ENCODE peak calls at places on chromosomes 12 and 14, in six cellular contexts. U is esophagus muscularis mucosa, D is Caco-2, H is H7, M is astrocyte of the spinal cord, A is neuronal stem cell. K is an unnamed sample.

GRCh38 chr12:83823386-83824045 is 1089.1 kb downstream of the SLC6A15 start:
- DNase-seq in D (peak), M (peak), A (peak), U (no peak), H (peak), K (peak)

GRCh38 chr12:70576341-70577282 is 60.6 kb downstream of the PTPRB start:
- DNase-seq in D (no peak), H (peak), M (peak), U (no peak), A (peak), K (peak)

GRCh38 chr14:88025350-88025749 is 20.4 kb downstream of the GPR65 start:
- DNase-seq in A (no peak), U (no peak), D (no peak), H (no peak), M (no peak), K (no peak)

GRCh38 chr12:64566122-64566521 is 44.2 kb upstream of the RASSF3 start:
- DNase-seq in A (no peak), H (no peak), U (no peak), M (no peak), D (no peak), K (no peak)

GRCh38 chr14:55416866-55417265 is 5.2 kb upstream of the ATG14 start:
- DNase-seq in A (peak), U (no peak), D (no peak), M (no peak), H (peak), K (peak)

GRCh38 chr12:117388865-117389508 is 27.6 kb upstream of the NOS1 start:
- DNase-seq in D (no peak), U (no peak), A (no peak), M (no peak), H (no peak), K (no peak)

GRCh38 chr12:65171073-65171472 is 1.7 kb downstream of the LEMD3 start:
- DNase-seq in M (no peak), U (no peak), H (no peak), D (no peak), A (no peak), K (no peak)

GRCh38 chr12:44972746-44973421 is 78.0 kb downstream of the DBX2 start:
- DNase-seq in U (no peak), H (peak), A (peak), D (peak), M (no peak), K (peak)

GRCh38 chr12:12441891-12442461 is 85.1 kb downstream of the BORCS5 start:
- DNase-seq in U (no peak), M (peak), H (no peak), A (no peak), D (no peak), K (no peak)

GRCh38 chr12:7017870-7018349 is 366 bp downstream of the LPCAT3 start:
- DNase-seq in D (no peak), A (no peak), H (no peak), M (no peak), U (no peak), K (no peak)

GRCh38 chr12:14810953-14811483 is 3.0 kb downstream of the SMCO3 start:
- DNase-seq in A (no peak), D (peak), H (peak), U (no peak), M (peak), K (peak)

GRCh38 chr12:89706551-89707348 is 1.9 kb downstream of the ATP2B1 start:
- DNase-seq in H (peak), U (no peak), D (no peak), A (peak), M (peak), K (peak)

GRCh38 chr12:91622981-91623380 is 440.4 kb upstream of the DCN start:
- DNase-seq in U (no peak), A (no peak), M (no peak), H (no peak), D (no peak), K (no peak)

GRCh38 chr12:104668274-104668718 is 211.5 kb downstream of the CHST11 start:
- DNase-seq in A (no peak), M (no peak), D (peak), H (no peak), U (no peak), K (no peak)

GRCh38 chr14:95935228-95935822 is 58.7 kb downstream of the TUNAR start:
- DNase-seq in U (no peak), D (no peak), M (peak), A (peak), H (peak), K (peak)

GRCh38 chr12:11949738-11950403 is 120.9 kb upstream of the BCL2L14 start:
- DNase-seq in A (no peak), D (no peak), U (peak), M (no peak), H (no peak), K (no peak)

GRCh38 chr14:100666851-100667250 is 59.8 kb upstream of the DLK1 start:
- DNase-seq in U (no peak), H (no peak), M (no peak), D (no peak), A (no peak), K (no peak)

GRCh38 chr14:93012516-93013367 is 89.8 kb downstream of the CHGA start:
- DNase-seq in M (no peak), H (no peak), A (no peak), U (no peak), D (no peak), K (no peak)

GRCh38 chr14:56608682-56609081 is 29.1 kb downstream of the TMEM260 start:
- DNase-seq in D (no peak), M (peak), H (no peak), U (no peak), A (no peak), K (no peak)

GRCh38 chr14:75514673-75515630 is 7.3 kb upstream of the BATF start:
- DNase-seq in D (no peak), M (peak), H (peak), A (no peak), U (peak), K (peak)

GRCh38 chr14:104475256-104475655 is 104.3 kb upstream of the C14orf180 start:
- DNase-seq in A (no peak), M (no peak), D (no peak), H (no peak), U (peak), K (no peak)

GRCh38 chr14:23572841-23573240 is 5.2 kb upstream of the AP1G2 start:
- DNase-seq in D (no peak), U (no peak), A (no peak), M (no peak), H (no peak), K (no peak)

GRCh38 chr12:108305520-108305919 is 33.6 kb downstream of the CMKLR1 start:
- DNase-seq in D (no peak), U (peak), M (peak), A (no peak), H (no peak), K (no peak)

GRCh38 chr12:25550186-25550585 is 2.9 kb downstream of the LMNTD1 start:
- DNase-seq in M (peak), D (no peak), U (no peak), A (no peak), H (no peak), K (no peak)

GRCh38 chr14:64294672-64295413 is 672 bp upstream of the ESR2 start:
- DNase-seq in H (peak), U (no peak), D (peak), A (peak), M (peak), K (peak)

GRCh38 chr12:111626230-111626629 is 27.1 kb upstream of the ATXN2 start:
- DNase-seq in H (no peak), A (no peak), D (no peak), U (no peak), M (no peak), K (no peak)

GRCh38 chr12:80216890-80217559 is 117.7 kb downstream of the OTOGL start:
- DNase-seq in U (no peak), D (peak), A (no peak), M (no peak), H (no peak), K (peak)

GRCh38 chr12:55820679-55821078 is 2.8 kb downstream of the ORMDL2 start:
- DNase-seq in A (no peak), H (no peak), U (no peak), M (peak), D (no peak), K (no peak)

GRCh38 chr12:120965534-120966091 is 12.7 kb upstream of the HNF1A start:
- DNase-seq in M (no peak), U (no peak), H (no peak), D (peak), A (no peak), K (no peak)

GRCh38 chr12:105587237-105587636 is 256.7 kb downstream of the C12orf75 start:
- DNase-seq in D (no peak), U (no peak), A (no peak), M (no peak), H (no peak), K (no peak)

GRCh38 chr12:52581481-52581880 is 7.8 kb upstream of the KRT74 start:
- DNase-seq in U (no peak), D (peak), M (no peak), A (no peak), H (no peak), K (no peak)

GRCh38 chr14:68820999-68821683 is 28.3 kb upstream of the ZFP36L1 start:
- DNase-seq in D (no peak), M (no peak), H (peak), A (no peak), U (no peak), K (no peak)

DNA sequence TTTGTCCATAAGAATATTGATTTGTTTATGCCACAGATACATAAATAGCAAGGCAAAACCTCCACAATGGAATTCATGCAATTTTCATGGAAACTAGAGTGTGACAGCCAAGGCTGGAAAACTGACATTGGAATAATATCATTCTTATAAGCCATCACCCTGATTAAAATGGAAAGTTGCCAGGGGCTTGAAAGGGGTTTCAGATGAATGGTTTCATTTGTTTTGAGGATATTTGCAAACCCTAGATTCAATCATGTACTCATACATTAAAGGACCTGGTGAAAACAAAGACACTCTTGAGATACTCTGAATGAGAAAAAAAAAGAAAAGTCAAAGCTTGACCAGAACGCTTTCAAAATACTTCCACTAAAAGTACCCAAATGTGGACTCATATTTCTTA is 205.7 kb downstream of the DIO2 start:
- DNase-seq in D (no peak), A (no peak), U (no peak), H (no peak), M (no peak), K (no peak)
- H3K4me3 ChIP-seq in D (no peak), A (no peak), U (no peak), H (no peak), M (no peak), K (no peak)

GRCh38 chr14:52949711-52950409 is 990 bp downstream of the FERMT2 start:
- DNase-seq in M (peak), H (peak), A (no peak), D (no peak), U (no peak), K (peak)
- H3K4me3 ChIP-seq in M (peak), H (peak), A (peak), D (peak), U (peak), K (peak)

GRCh38 chr12:46635818-46636217 is 190.0 kb downstream of the SLC38A4 start:
- DNase-seq in A (no peak), U (no peak), D (no peak), H (no peak), M (no peak), K (no peak)
- H3K4me3 ChIP-seq in A (no peak), U (no peak), D (no peak), H (no peak), M (no peak), K (no peak)

GRCh38 chr12:130954544-130954831 is 781 bp downstream of the ADGRD1 start:
- DNase-seq in M (no peak), H (no peak), U (no peak), D (no peak), A (no peak), K (no peak)

GRCh38 chr12:130955238-130955816 is 1.6 kb downstream of the ADGRD1 start:
- DNase-seq in H (no peak), A (no peak), D (no peak), M (no peak), U (peak), K (no peak)

GRCh38 chr12:130957304-130957621 is 3.6 kb downstream of the ADGRD1 start:
- DNase-seq in D (no peak), M (no peak), H (no peak), U (no peak), A (no peak), K (no peak)

GRCh38 chr12:130956456-130957303 is 3.0 kb downstream of the ADGRD1 start:
- DNase-seq in D (no peak), M (no peak), H (peak), A (no peak), U (no peak), K (no peak)

GRCh38 chr12:130956009-130956408 is 2.3 kb downstream of the ADGRD1 start:
- DNase-seq in M (no peak), D (no peak), H (no peak), U (peak), A (no peak), K (no peak)
- H3K4me3 ChIP-seq in M (no peak), D (no peak), H (no peak), U (peak), A (no peak), K (no peak)

GRCh38 chr14:60653388-60653690 is 4.1 kb upstream of the SIX1 start:
- DNase-seq in H (peak), U (no peak), M (no peak), A (no peak), D (no peak), K (peak)
- H3K4me3 ChIP-seq in H (no peak), U (no peak), M (peak), A (no peak), D (no peak), K (peak)

DNA sequence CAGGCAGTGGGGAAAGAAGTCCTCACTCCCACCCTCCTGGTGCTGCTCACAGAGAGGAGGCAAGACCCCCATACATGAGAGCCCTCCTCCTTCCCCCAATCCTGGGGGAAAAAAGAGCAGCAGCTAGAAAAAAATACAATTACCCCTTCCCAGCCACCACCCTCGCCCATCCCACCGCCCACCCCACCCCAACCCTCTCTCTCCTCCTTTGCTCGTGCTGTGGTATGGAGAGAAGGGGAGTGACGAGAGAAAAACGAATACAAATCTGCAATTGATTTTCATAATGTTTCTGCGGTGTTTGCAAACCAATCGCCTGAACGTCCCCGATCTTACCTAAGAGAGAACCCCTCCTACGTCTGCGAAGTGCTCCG is 219 bp upstream of the HOXC11 start:
- DNase-seq in M (no peak), A (no peak), H (no peak), D (no peak), U (no peak), K (no peak)
- H3K4me3 ChIP-seq in M (no peak), A (no peak), H (no peak), D (no peak), U (no peak), K (no peak)

GRCh38 chr14:91946313-91947195 is 940 bp downstream of the FBLN5 start:
- DNase-seq in D (no peak), H (no peak), M (peak), U (no peak), A (no peak), K (no peak)
- H3K4me3 ChIP-seq in D (peak), H (peak), M (peak), U (peak), A (peak), K (peak)

K was measured in neural progenitor cell.